ENCODE peak calls at places on chromosomes 5 and 9, in nine cellular contexts. N, X, W, L, I, M, E, F and J are unnamed samples.

GRCh38 chr9:126050605-126050990 is 276.0 kb upstream of the MVB12B start:
- DNase-seq in W (no peak), X (no peak), N (no peak), M (no peak), I (no peak), E (no peak), F (no peak), L (no peak), J (no peak)

GRCh38 chr5:101473483-101473882 is 570.4 kb upstream of the ST8SIA4 start:
- DNase-seq in X (peak), L (no peak), F (no peak), I (no peak), N (no peak), E (no peak), W (no peak), M (peak), J (no peak)

GRCh38 chr5:151675225-151675955 is 11.3 kb downstream of the SPARC start:
- DNase-seq in X (peak), M (no peak), L (no peak), N (no peak), F (no peak), I (no peak), W (no peak), E (no peak), J (no peak)

GRCh38 chr9:97895695-97896332 is 26.5 kb downstream of the TRMO start:
- DNase-seq in X (peak), L (no peak), F (no peak), E (no peak), W (no peak), M (no peak), I (no peak), N (no peak), J (no peak)

GRCh38 chr5:1800470-1801060 is 642 bp upstream of the NDUFS6 start:
- DNase-seq in M (peak), W (no peak), F (no peak), X (peak), L (no peak), I (peak), E (peak), N (peak), J (no peak)

GRCh38 chr5:139637438-139638089 is 10.6 kb upstream of the CXXC5 start:
- DNase-seq in W (peak), F (peak), I (peak), M (peak), L (peak), E (peak), X (no peak), N (peak), J (peak)

GRCh38 chr5:155620819-155621410 is 607.4 kb downstream of the KIF4B start:
- DNase-seq in E (no peak), I (no peak), M (no peak), W (no peak), F (no peak), N (no peak), X (no peak), L (no peak), J (no peak)

GRCh38 chr5:111447099-111447498 is 65.2 kb downstream of the STARD4 start:
- DNase-seq in M (peak), F (no peak), E (no peak), I (no peak), W (no peak), L (no peak), X (no peak), N (no peak), J (no peak)

GRCh38 chr9:137669261-137669672 is 50.5 kb downstream of the EHMT1 start:
- DNase-seq in F (no peak), N (no peak), I (peak), L (no peak), E (no peak), M (no peak), X (no peak), W (no peak), J (no peak)
- H3K4me3 ChIP-seq in F (no peak), N (no peak), I (no peak), L (no peak), E (no peak), M (no peak), X (no peak), W (no peak), J (no peak)

GRCh38 chr9:137027369-137028012 is 546 bp downstream of the ABCA2 start:
- DNase-seq in L (no peak), E (no peak), W (no peak), M (no peak), X (no peak), F (peak), I (no peak), N (no peak), J (no peak)
- H3K4me3 ChIP-seq in L (no peak), E (peak), W (peak), M (peak), X (peak), F (peak), I (peak), N (no peak), J (peak)

GRCh38 chr9:124452841-124453585 is 2.8 kb downstream of the ADGRD2 start:
- DNase-seq in I (peak), W (no peak), F (peak), N (no peak), L (no peak), X (no peak), M (no peak), E (peak), J (no peak)
- H3K4me3 ChIP-seq in I (peak), W (no peak), F (peak), N (no peak), L (no peak), X (peak), M (no peak), E (no peak), J (no peak)

GRCh38 chr5:180900178-180900577 is 1.2 kb downstream of the BTNL8 start:
- DNase-seq in N (no peak), F (no peak), W (no peak), I (no peak), L (no peak), E (no peak), X (no peak), M (no peak), J (no peak)

GRCh38 chr5:180901204-180902009 is 2.4 kb downstream of the BTNL8 start:
- DNase-seq in N (no peak), F (no peak), I (no peak), E (no peak), M (no peak), W (no peak), L (no peak), X (no peak), J (no peak)

DNA sequence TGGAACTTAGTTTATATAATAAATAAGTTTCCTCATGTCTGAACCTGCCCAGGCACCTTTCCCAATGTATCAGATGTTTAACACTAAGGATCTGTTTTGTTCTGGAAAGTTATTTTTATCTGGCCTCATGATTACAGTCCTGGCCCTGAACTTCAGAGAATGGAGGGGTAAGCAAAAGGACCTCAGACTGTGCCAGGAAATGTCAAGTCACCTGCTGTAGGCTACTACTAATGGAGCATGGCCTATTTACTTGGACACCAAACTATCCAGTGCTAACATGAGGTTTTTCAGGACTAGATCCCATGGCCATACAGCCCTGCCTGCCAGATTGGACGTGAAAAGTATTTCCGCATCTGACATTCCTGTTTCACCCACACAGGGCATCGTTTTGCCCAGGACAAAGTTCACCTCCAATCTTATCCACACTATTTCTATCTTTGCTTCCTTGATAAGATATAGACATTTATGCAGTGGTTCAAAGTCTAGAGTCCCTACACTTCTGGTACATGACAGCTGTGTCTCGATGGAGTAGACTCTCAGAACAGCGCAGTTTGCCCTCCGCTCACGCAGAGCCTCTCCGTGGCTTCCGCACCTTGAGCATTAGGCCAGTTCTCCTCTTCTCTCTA is at the start of gene BTNL8:
- DNase-seq in F (no peak), N (no peak), E (no peak), I (no peak), X (peak), L (peak), W (no peak), M (no peak), J (no peak)
- H3K4me3 ChIP-seq in F (no peak), N (no peak), E (no peak), I (no peak), X (no peak), L (no peak), W (no peak), M (no peak), J (no peak)

DNA sequence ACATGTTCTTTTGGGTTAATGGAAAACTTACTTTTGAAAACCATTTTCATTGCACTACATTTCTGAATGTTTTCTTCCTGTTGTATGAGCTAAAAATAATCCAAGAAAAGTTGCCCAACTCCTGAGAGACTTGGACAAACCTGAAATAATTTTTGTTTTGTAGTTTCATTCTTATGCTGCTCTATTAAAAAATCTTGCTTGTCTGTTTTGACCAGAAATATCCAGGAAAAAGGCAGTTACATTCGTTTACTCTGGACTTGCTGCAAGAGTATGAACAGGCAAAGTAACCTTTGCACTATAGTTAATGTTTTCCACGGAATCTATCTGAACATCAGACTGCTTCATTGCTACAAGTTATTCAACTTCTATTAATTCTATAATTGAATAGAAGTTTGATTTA is 200.1 kb upstream of the DAB2 start:
- DNase-seq in F (no peak), X (no peak), I (no peak), L (no peak), N (no peak), W (no peak), M (no peak), E (no peak), J (no peak)
- H3K4me3 ChIP-seq in F (no peak), X (no peak), I (no peak), L (no peak), N (no peak), W (no peak), M (no peak), E (no peak), J (no peak)

GRCh38 chr5:4375640-4376039 is 764.5 kb upstream of the ADAMTS16 start:
- DNase-seq in W (no peak), E (no peak), I (no peak), N (no peak), X (no peak), M (no peak), L (no peak), F (no peak), J (no peak)
- H3K4me3 ChIP-seq in W (no peak), E (no peak), I (no peak), N (no peak), X (no peak), M (no peak), L (no peak), F (no peak), J (no peak)

DNA sequence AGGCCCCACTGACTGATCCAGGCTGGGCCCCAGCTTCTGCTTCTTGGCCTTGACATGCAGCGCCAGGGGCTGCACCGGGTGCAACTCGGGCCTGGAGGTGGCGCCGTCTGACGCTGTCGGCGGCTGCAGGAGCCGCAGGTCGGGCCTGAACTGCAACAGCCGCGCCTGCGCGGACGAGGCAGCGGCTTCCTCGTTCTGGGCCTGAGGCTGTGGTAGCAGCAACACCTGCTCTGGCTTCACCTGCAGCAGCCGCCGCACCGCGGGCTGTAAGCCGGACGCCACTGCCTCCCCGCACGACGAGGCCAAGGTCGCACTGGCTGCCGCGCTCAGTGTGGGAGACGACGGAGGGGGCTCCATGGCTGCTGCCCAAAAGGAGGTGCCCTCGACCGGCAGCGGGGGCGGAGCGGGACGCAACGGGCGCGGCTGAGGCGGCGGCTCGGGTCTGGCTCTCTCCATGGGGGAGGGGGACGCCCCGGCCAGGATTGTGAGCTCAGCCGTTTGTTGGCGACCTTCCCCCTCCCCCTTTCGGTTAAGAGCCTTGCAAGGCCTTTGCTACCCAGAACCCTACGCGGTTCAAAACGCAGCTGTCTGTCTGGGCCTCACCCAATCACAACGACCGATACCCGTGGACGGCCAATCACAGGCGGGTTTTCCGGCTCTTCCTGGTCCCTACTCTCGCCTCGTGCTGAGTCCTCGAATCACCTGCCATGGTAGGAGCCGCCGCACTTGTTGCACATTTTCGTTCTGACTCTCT is 438 bp downstream of the SOX30 start:
- DNase-seq in I (peak), F (peak), N (peak), X (peak), W (peak), L (peak), M (peak), E (peak), J (no peak)
- H3K4me3 ChIP-seq in I (peak), F (peak), N (peak), X (peak), W (peak), L (no peak), M (peak), E (peak), J (no peak)